ENCODE peak calls at places on chromosome 18, in six cellular contexts. One of them, this sample, is unnamed. For H3K36me3, the result is how much of the 10 kb centered on the place peaks cover.

GRCh38 chr18:36302676-36303075 is 5.2 kb downstream of the FHOD3 start:
- DNase-seq in tibial nerve: no peak
- DNase-seq in neuronal stem cell: no peak
- DNase-seq in brain microvascular endothelial cell: no peak
- DNase-seq in WERI-Rb-1: peak
- DNase-seq in psoas muscle: no peak
- DNase-seq in this sample: no peak

GRCh38 chr18:61833387-61833786 is 59.4 kb downstream of the RNF152 start:
- DNase-seq in tibial nerve: no peak
- DNase-seq in neuronal stem cell: no peak
- DNase-seq in brain microvascular endothelial cell: peak
- DNase-seq in WERI-Rb-1: no peak
- DNase-seq in psoas muscle: no peak
- DNase-seq in this sample: no peak

GRCh38 chr18:27094621-27095020 is 90.5 kb downstream of the CHST9 start:
- DNase-seq in tibial nerve: no peak
- DNase-seq in neuronal stem cell: no peak
- DNase-seq in brain microvascular endothelial cell: no peak
- DNase-seq in WERI-Rb-1: no peak
- DNase-seq in psoas muscle: no peak
- DNase-seq in this sample: no peak

GRCh38 chr18:69291755-69292154 is 108.9 kb upstream of the DOK6 start:
- DNase-seq in tibial nerve: no peak
- DNase-seq in neuronal stem cell: no peak
- DNase-seq in brain microvascular endothelial cell: no peak
- DNase-seq in WERI-Rb-1: no peak
- DNase-seq in psoas muscle: no peak
- DNase-seq in this sample: no peak

GRCh38 chr18:59758837-59759236 is 61.6 kb upstream of the CCBE1 start:
- DNase-seq in tibial nerve: no peak
- DNase-seq in neuronal stem cell: no peak
- DNase-seq in brain microvascular endothelial cell: no peak
- DNase-seq in WERI-Rb-1: no peak
- DNase-seq in psoas muscle: no peak
- DNase-seq in this sample: no peak

GRCh38 chr18:9478545-9478944 is 3.2 kb downstream of the RALBP1 start:
- DNase-seq in tibial nerve: no peak
- DNase-seq in neuronal stem cell: no peak
- DNase-seq in brain microvascular endothelial cell: no peak
- DNase-seq in WERI-Rb-1: no peak
- DNase-seq in psoas muscle: no peak
- DNase-seq in this sample: no peak

GRCh38 chr18:43620936-43621335 is 343.6 kb upstream of the SYT4 start:
- DNase-seq in tibial nerve: no peak
- DNase-seq in neuronal stem cell: peak
- DNase-seq in brain microvascular endothelial cell: no peak
- DNase-seq in WERI-Rb-1: no peak
- DNase-seq in psoas muscle: no peak
- DNase-seq in this sample: no peak

GRCh38 chr18:11005528-11005927 is 143.8 kb downstream of the PIEZO2 start:
- DNase-seq in tibial nerve: no peak
- DNase-seq in neuronal stem cell: peak
- DNase-seq in brain microvascular endothelial cell: peak
- DNase-seq in WERI-Rb-1: no peak
- DNase-seq in psoas muscle: no peak
- DNase-seq in this sample: no peak

GRCh38 chr18:48116017-48116416 is 185.6 kb upstream of the SMAD2 start:
- DNase-seq in tibial nerve: no peak
- DNase-seq in neuronal stem cell: no peak
- DNase-seq in brain microvascular endothelial cell: no peak
- DNase-seq in WERI-Rb-1: no peak
- DNase-seq in psoas muscle: no peak
- DNase-seq in this sample: no peak

GRCh38 chr18:59631583-59632181 is 65.5 kb downstream of the CCBE1 start:
- DNase-seq in tibial nerve: no peak
- DNase-seq in neuronal stem cell: peak
- DNase-seq in brain microvascular endothelial cell: no peak
- DNase-seq in WERI-Rb-1: peak
- DNase-seq in psoas muscle: no peak
- DNase-seq in this sample: no peak

GRCh38 chr18:43234889-43235288 is 42.4 kb downstream of the SYT4 start:
- DNase-seq in tibial nerve: no peak
- DNase-seq in neuronal stem cell: no peak
- DNase-seq in brain microvascular endothelial cell: no peak
- DNase-seq in WERI-Rb-1: no peak
- DNase-seq in psoas muscle: no peak
- DNase-seq in this sample: no peak

GRCh38 chr18:34159691-34160185 is 65.0 kb downstream of the NOL4 start:
- DNase-seq in tibial nerve: no peak
- DNase-seq in neuronal stem cell: no peak
- DNase-seq in brain microvascular endothelial cell: no peak
- DNase-seq in WERI-Rb-1: no peak
- DNase-seq in psoas muscle: peak
- DNase-seq in this sample: no peak

GRCh38 chr18:41312241-41312590 is 642.8 kb upstream of the PIK3C3 start:
- DNase-seq in tibial nerve: no peak
- DNase-seq in neuronal stem cell: no peak
- DNase-seq in brain microvascular endothelial cell: no peak
- DNase-seq in WERI-Rb-1: no peak
- DNase-seq in psoas muscle: no peak
- DNase-seq in this sample: no peak

GRCh38 chr18:9130806-9131205 is 5.8 kb upstream of the ANKRD12 start:
- DNase-seq in tibial nerve: no peak
- DNase-seq in neuronal stem cell: no peak
- DNase-seq in brain microvascular endothelial cell: peak
- DNase-seq in WERI-Rb-1: no peak
- DNase-seq in psoas muscle: no peak
- DNase-seq in this sample: no peak

GRCh38 chr18:76715012-76715608 is 107.2 kb upstream of the ZNF236 start:
- DNase-seq in tibial nerve: no peak
- DNase-seq in neuronal stem cell: no peak
- DNase-seq in brain microvascular endothelial cell: no peak
- DNase-seq in WERI-Rb-1: no peak
- DNase-seq in psoas muscle: no peak
- DNase-seq in this sample: peak

GRCh38 chr18:79732721-79733025 is 53.1 kb downstream of the CTDP1 start:
- DNase-seq in tibial nerve: no peak
- DNase-seq in neuronal stem cell: no peak
- DNase-seq in brain microvascular endothelial cell: no peak
- DNase-seq in WERI-Rb-1: no peak
- DNase-seq in psoas muscle: no peak
- DNase-seq in this sample: no peak

GRCh38 chr18:58785171-58785805 is 79.4 kb upstream of the ZNF532 start:
- DNase-seq in tibial nerve: no peak
- DNase-seq in neuronal stem cell: no peak
- DNase-seq in brain microvascular endothelial cell: peak
- DNase-seq in WERI-Rb-1: no peak
- DNase-seq in psoas muscle: no peak
- DNase-seq in this sample: peak

GRCh38 chr18:44725300-44726096 is 44.8 kb downstream of the SETBP1 start:
- DNase-seq in tibial nerve: no peak
- DNase-seq in neuronal stem cell: no peak
- DNase-seq in brain microvascular endothelial cell: peak
- DNase-seq in WERI-Rb-1: no peak
- DNase-seq in psoas muscle: peak
- DNase-seq in this sample: no peak

GRCh38 chr18:48728204-48728833 is 189.5 kb downstream of the CTIF start:
- DNase-seq in tibial nerve: no peak
- DNase-seq in neuronal stem cell: no peak
- DNase-seq in brain microvascular endothelial cell: peak
- DNase-seq in WERI-Rb-1: no peak
- DNase-seq in psoas muscle: peak
- DNase-seq in this sample: no peak

GRCh38 chr18:39149211-39149806 is 1583.7 kb upstream of the CELF4 start:
- DNase-seq in tibial nerve: no peak
- DNase-seq in neuronal stem cell: peak
- DNase-seq in brain microvascular endothelial cell: no peak
- DNase-seq in WERI-Rb-1: no peak
- DNase-seq in psoas muscle: no peak
- DNase-seq in this sample: no peak

GRCh38 chr18:48868468-48869466 is 82.0 kb downstream of the SMAD7 start:
- DNase-seq in tibial nerve: no peak
- DNase-seq in neuronal stem cell: no peak
- DNase-seq in brain microvascular endothelial cell: no peak
- DNase-seq in WERI-Rb-1: peak
- DNase-seq in psoas muscle: no peak
- DNase-seq in this sample: no peak

GRCh38 chr18:79647307-79647706 is 32.3 kb upstream of the CTDP1 start:
- DNase-seq in tibial nerve: no peak
- DNase-seq in neuronal stem cell: no peak
- DNase-seq in brain microvascular endothelial cell: no peak
- DNase-seq in WERI-Rb-1: no peak
- DNase-seq in psoas muscle: no peak
- DNase-seq in this sample: no peak

GRCh38 chr18:9968081-9968848 is 54.4 kb downstream of the VAPA start:
- DNase-seq in tibial nerve: no peak
- DNase-seq in neuronal stem cell: no peak
- DNase-seq in brain microvascular endothelial cell: no peak
- DNase-seq in WERI-Rb-1: no peak
- DNase-seq in psoas muscle: no peak
- DNase-seq in this sample: no peak

GRCh38 chr18:49588171-49588570 is 26.3 kb downstream of the LIPG start:
- DNase-seq in tibial nerve: no peak
- DNase-seq in neuronal stem cell: no peak
- DNase-seq in brain microvascular endothelial cell: no peak
- DNase-seq in WERI-Rb-1: no peak
- DNase-seq in psoas muscle: no peak
- DNase-seq in this sample: no peak

GRCh38 chr18:58451972-58452334 is 176.9 kb downstream of the ALPK2 start:
- DNase-seq in tibial nerve: no peak
- DNase-seq in neuronal stem cell: no peak
- DNase-seq in brain microvascular endothelial cell: no peak
- DNase-seq in WERI-Rb-1: no peak
- DNase-seq in psoas muscle: no peak
- DNase-seq in this sample: no peak

GRCh38 chr18:49640741-49641140 is 78.9 kb downstream of the LIPG start:
- DNase-seq in tibial nerve: no peak
- DNase-seq in neuronal stem cell: no peak
- DNase-seq in brain microvascular endothelial cell: no peak
- DNase-seq in WERI-Rb-1: no peak
- DNase-seq in psoas muscle: no peak
- DNase-seq in this sample: no peak

GRCh38 chr18:74654637-74655036 is 57.0 kb downstream of the ZNF407 start:
- DNase-seq in tibial nerve: no peak
- DNase-seq in neuronal stem cell: no peak
- DNase-seq in brain microvascular endothelial cell: no peak
- DNase-seq in WERI-Rb-1: no peak
- DNase-seq in psoas muscle: no peak
- DNase-seq in this sample: no peak

GRCh38 chr18:8153887-8154583 is 455.2 kb upstream of the RAB12 start:
- DNase-seq in tibial nerve: no peak
- DNase-seq in neuronal stem cell: no peak
- DNase-seq in brain microvascular endothelial cell: peak
- DNase-seq in WERI-Rb-1: no peak
- DNase-seq in psoas muscle: no peak
- DNase-seq in this sample: no peak

GRCh38 chr18:42578781-42579180 is 536.7 kb downstream of the RIT2 start:
- DNase-seq in tibial nerve: no peak
- DNase-seq in neuronal stem cell: no peak
- DNase-seq in brain microvascular endothelial cell: peak
- DNase-seq in WERI-Rb-1: no peak
- DNase-seq in psoas muscle: no peak
- DNase-seq in this sample: no peak

GRCh38 chr18:44651453-44651852 is 29.2 kb upstream of the SETBP1 start:
- DNase-seq in tibial nerve: no peak
- DNase-seq in neuronal stem cell: no peak
- DNase-seq in brain microvascular endothelial cell: peak
- DNase-seq in WERI-Rb-1: no peak
- DNase-seq in psoas muscle: no peak
- DNase-seq in this sample: peak

DNA sequence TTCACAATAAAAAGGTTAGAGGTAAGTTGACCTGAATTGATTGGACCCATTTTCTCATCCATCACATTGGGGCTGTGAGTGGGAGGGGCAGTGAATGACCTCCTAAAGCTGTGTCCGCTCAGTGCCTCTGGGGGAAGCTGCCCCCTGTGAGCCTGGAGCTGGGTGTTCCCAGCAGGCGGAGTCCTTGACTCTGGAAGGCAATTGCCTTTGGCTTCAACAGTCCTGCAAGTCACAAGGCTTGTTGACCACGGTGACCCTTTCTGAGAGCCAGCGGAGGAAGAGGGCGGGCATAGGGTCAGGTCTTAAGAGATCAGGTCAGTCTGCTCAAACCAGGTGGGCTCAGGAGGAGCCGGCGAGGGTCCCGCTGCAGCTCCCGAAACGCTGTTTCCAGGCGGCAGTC is 1.1 kb upstream of the CIDEA start:
- DNase-seq in tibial nerve: no peak
- DNase-seq in neuronal stem cell: no peak
- DNase-seq in brain microvascular endothelial cell: no peak
- DNase-seq in WERI-Rb-1: no peak
- DNase-seq in psoas muscle: no peak
- DNase-seq in this sample: no peak
- H3K36me3 ChIP-seq in tibial nerve: under half
- H3K36me3 ChIP-seq in neuronal stem cell: under half
- H3K36me3 ChIP-seq in brain microvascular endothelial cell: under half
- H3K36me3 ChIP-seq in WERI-Rb-1: under half
- H3K36me3 ChIP-seq in psoas muscle: under half
- H3K36me3 ChIP-seq in this sample: under half

GRCh38 chr18:3456686-3457069 is 6.7 kb downstream of the TGIF1 start:
- DNase-seq in tibial nerve: no peak
- DNase-seq in neuronal stem cell: no peak
- DNase-seq in brain microvascular endothelial cell: no peak
- DNase-seq in WERI-Rb-1: no peak
- DNase-seq in psoas muscle: no peak
- DNase-seq in this sample: no peak
- H3K36me3 ChIP-seq in tibial nerve: half or more
- H3K36me3 ChIP-seq in neuronal stem cell: under half
- H3K36me3 ChIP-seq in brain microvascular endothelial cell: under half
- H3K36me3 ChIP-seq in WERI-Rb-1: under half
- H3K36me3 ChIP-seq in psoas muscle: under half
- H3K36me3 ChIP-seq in this sample: under half

DNA sequence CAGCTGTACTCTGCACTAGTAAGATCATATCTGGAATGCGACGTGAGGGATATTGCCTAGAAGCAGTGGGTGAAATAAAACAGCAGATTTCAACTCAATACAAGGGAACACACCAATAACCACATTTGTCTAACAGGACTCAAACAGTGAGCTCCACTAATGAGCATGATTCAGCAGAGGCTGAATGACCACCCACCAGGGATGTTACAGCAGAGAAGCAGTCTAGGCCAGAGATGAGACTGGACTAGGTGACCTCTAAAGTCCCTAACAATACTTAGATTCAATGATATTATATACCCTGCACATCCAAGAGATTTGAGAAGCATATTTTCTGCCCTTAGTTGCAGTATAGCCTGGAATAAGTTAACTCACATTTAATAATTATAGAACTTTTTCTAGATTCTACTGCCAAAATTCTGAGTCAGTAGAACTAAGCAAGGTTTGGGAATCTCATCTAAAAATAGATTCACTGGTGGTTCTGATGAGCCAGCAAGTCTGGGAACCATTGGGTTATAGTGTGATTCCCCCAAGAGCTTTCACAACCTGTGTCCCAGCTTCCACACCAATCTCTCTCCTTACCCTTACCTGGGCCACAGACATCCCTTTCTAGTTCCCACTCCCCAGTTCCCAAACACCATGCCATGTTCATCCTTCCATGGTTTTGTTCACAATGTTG is 6.3 kb downstream of the THOC1 start:
- DNase-seq in tibial nerve: no peak
- DNase-seq in neuronal stem cell: no peak
- DNase-seq in brain microvascular endothelial cell: no peak
- DNase-seq in WERI-Rb-1: no peak
- DNase-seq in psoas muscle: no peak
- DNase-seq in this sample: no peak
- H3K36me3 ChIP-seq in tibial nerve: half or more
- H3K36me3 ChIP-seq in neuronal stem cell: under half
- H3K36me3 ChIP-seq in brain microvascular endothelial cell: under half
- H3K36me3 ChIP-seq in WERI-Rb-1: half or more
- H3K36me3 ChIP-seq in psoas muscle: under half
- H3K36me3 ChIP-seq in this sample: under half

GRCh38 chr18:45945669-45946068 is 21.5 kb downstream of the EPG5 start:
- DNase-seq in tibial nerve: no peak
- DNase-seq in neuronal stem cell: no peak
- DNase-seq in brain microvascular endothelial cell: no peak
- DNase-seq in WERI-Rb-1: no peak
- DNase-seq in psoas muscle: no peak
- DNase-seq in this sample: no peak
- H3K36me3 ChIP-seq in tibial nerve: half or more
- H3K36me3 ChIP-seq in neuronal stem cell: under half
- H3K36me3 ChIP-seq in brain microvascular endothelial cell: half or more
- H3K36me3 ChIP-seq in WERI-Rb-1: half or more
- H3K36me3 ChIP-seq in psoas muscle: under half
- H3K36me3 ChIP-seq in this sample: under half

This sample was measured in uterus.